ENCODE peak calls at places on chromosome 12, in ten cellular contexts. D, K, H, C, J, E, P, W, Q and T are unnamed samples. For H3K4me1, the result is how much of the 10 kb centered on the place peaks cover.

GRCh38 chr12:113306382-113306781 is 28.5 kb downstream of the SLC8B1 start:
- DNase-seq in D (no peak), K (no peak), H (no peak), C (no peak), J (no peak), E (no peak), P (no peak), W (no peak), Q (no peak), T (no peak)

GRCh38 chr12:26266881-26267280 is 71.5 kb downstream of the SSPN start:
- DNase-seq in D (no peak), K (no peak), H (no peak), C (no peak), J (no peak), E (no peak), P (no peak), W (no peak), Q (no peak), T (peak)

GRCh38 chr12:96197503-96198272 is 3.5 kb downstream of the ELK3 start:
- DNase-seq in D (no peak), K (peak), H (no peak), C (no peak), J (no peak), E (no peak), P (no peak), W (no peak), Q (no peak), T (no peak)

GRCh38 chr12:109773384-109774011 is 59.7 kb downstream of the TRPV4 start:
- DNase-seq in D (peak), K (no peak), H (peak), C (peak), J (peak), E (no peak), P (no peak), W (peak), Q (peak), T (no peak)

GRCh38 chr12:24770851-24771250 is 178.1 kb downstream of the BCAT1 start:
- DNase-seq in D (no peak), K (no peak), H (no peak), C (no peak), J (no peak), E (no peak), P (no peak), W (no peak), Q (no peak), T (no peak)

GRCh38 chr12:94644622-94645021 is 5.7 kb downstream of the TMCC3 start:
- DNase-seq in D (no peak), K (no peak), H (no peak), C (no peak), J (no peak), E (no peak), P (no peak), W (no peak), Q (no peak), T (no peak)

GRCh38 chr12:53754633-53755261 is 3.0 kb upstream of the CISTR start:
- DNase-seq in D (no peak), K (no peak), H (no peak), C (peak), J (no peak), E (no peak), P (no peak), W (peak), Q (no peak), T (no peak)

GRCh38 chr12:47349770-47350408 is 270.1 kb upstream of the AMIGO2 start:
- DNase-seq in D (no peak), K (no peak), H (no peak), C (no peak), J (no peak), E (no peak), P (no peak), W (no peak), Q (no peak), T (no peak)

GRCh38 chr12:53480425-53481107 is 18.7 kb downstream of the MAP3K12 start:
- DNase-seq in D (peak), K (no peak), H (no peak), C (no peak), J (no peak), E (no peak), P (no peak), W (no peak), Q (no peak), T (no peak)

GRCh38 chr12:83505586-83505985 is 818.9 kb downstream of the TMTC2 start:
- DNase-seq in D (no peak), K (no peak), H (no peak), C (no peak), J (no peak), E (no peak), P (no peak), W (no peak), Q (no peak), T (no peak)

GRCh38 chr12:122022393-122023338 is 982 bp downstream of the BCL7A start:
- DNase-seq in D (no peak), K (peak), H (no peak), C (peak), J (peak), E (no peak), P (no peak), W (peak), Q (no peak), T (no peak)

GRCh38 chr12:42865282-42865681 is 275.7 kb upstream of the PRICKLE1 start:
- DNase-seq in D (no peak), K (no peak), H (no peak), C (no peak), J (no peak), E (no peak), P (no peak), W (no peak), Q (no peak), T (no peak)

GRCh38 chr12:34625116-34625515 is 602.8 kb downstream of the ALG10 start:
- DNase-seq in D (no peak), K (no peak), H (no peak), C (no peak), J (no peak), E (no peak), P (peak), W (no peak), Q (no peak), T (no peak)

GRCh38 chr12:92370828-92371227 is 225.2 kb upstream of the BTG1 start:
- DNase-seq in D (no peak), K (no peak), H (no peak), C (no peak), J (no peak), E (no peak), P (no peak), W (no peak), Q (no peak), T (no peak)

GRCh38 chr12:103036581-103037214 is 79.2 kb downstream of the ASCL1 start:
- DNase-seq in D (no peak), K (no peak), H (no peak), C (no peak), J (no peak), E (no peak), P (no peak), W (no peak), Q (no peak), T (no peak)

GRCh38 chr12:131085816-131086591 is 132.3 kb downstream of the ADGRD1 start:
- DNase-seq in D (peak), K (no peak), H (no peak), C (peak), J (no peak), E (peak), P (no peak), W (peak), Q (peak), T (no peak)

GRCh38 chr12:58918475-58918874 is 1.8 kb downstream of the LRIG3 start:
- DNase-seq in D (no peak), K (no peak), H (no peak), C (no peak), J (no peak), E (no peak), P (no peak), W (no peak), Q (no peak), T (no peak)

GRCh38 chr12:3229577-3229976 is 152.4 kb downstream of the TSPAN9 start:
- DNase-seq in D (no peak), K (no peak), H (no peak), C (no peak), J (no peak), E (no peak), P (no peak), W (no peak), Q (no peak), T (no peak)

GRCh38 chr12:25384038-25384953 is 133.6 kb upstream of the KRAS start:
- DNase-seq in D (no peak), K (no peak), H (peak), C (no peak), J (no peak), E (no peak), P (peak), W (no peak), Q (no peak), T (no peak)

GRCh38 chr12:85425926-85426325 is 145.9 kb downstream of the ALX1 start:
- DNase-seq in D (no peak), K (no peak), H (no peak), C (no peak), J (no peak), E (no peak), P (no peak), W (no peak), Q (no peak), T (no peak)

GRCh38 chr12:121520586-121521086 is 60.2 kb downstream of the KDM2B start:
- DNase-seq in D (no peak), K (no peak), H (no peak), C (no peak), J (peak), E (no peak), P (no peak), W (no peak), Q (no peak), T (no peak)

GRCh38 chr12:78157199-78157598 is 326.5 kb downstream of the NAV3 start:
- DNase-seq in D (no peak), K (no peak), H (no peak), C (no peak), J (no peak), E (no peak), P (no peak), W (no peak), Q (no peak), T (no peak)

GRCh38 chr12:47249719-47250506 is 170.2 kb upstream of the AMIGO2 start:
- DNase-seq in D (no peak), K (no peak), H (no peak), C (no peak), J (no peak), E (no peak), P (no peak), W (no peak), Q (no peak), T (no peak)

GRCh38 chr12:107670999-107671643 is 14.5 kb upstream of the PWP1 start:
- DNase-seq in D (no peak), K (no peak), H (peak), C (no peak), J (peak), E (no peak), P (peak), W (peak), Q (no peak), T (no peak)

GRCh38 chr12:120167529-120168095 is 26.9 kb downstream of the GCN1 start:
- DNase-seq in D (no peak), K (no peak), H (no peak), C (no peak), J (no peak), E (no peak), P (no peak), W (no peak), Q (no peak), T (no peak)

GRCh38 chr12:76878045-76878898 is 547 bp downstream of the CSRP2 start:
- DNase-seq in D (no peak), K (peak), H (no peak), C (no peak), J (peak), E (no peak), P (peak), W (no peak), Q (no peak), T (peak)

GRCh38 chr12:6281081-6281809 is 29.2 kb upstream of the PLEKHG6 start:
- DNase-seq in D (no peak), K (no peak), H (no peak), C (no peak), J (no peak), E (no peak), P (no peak), W (no peak), Q (peak), T (no peak)

GRCh38 chr12:51403744-51404143 is 12.5 kb upstream of the GALNT6 start:
- DNase-seq in D (no peak), K (no peak), H (no peak), C (no peak), J (no peak), E (no peak), P (no peak), W (no peak), Q (no peak), T (no peak)
- H3K4me1 ChIP-seq in D (under half), K (under half), H (under half), C (under half), J (under half), E (under half), P (under half), W (under half), Q (under half), T (under half)

DNA sequence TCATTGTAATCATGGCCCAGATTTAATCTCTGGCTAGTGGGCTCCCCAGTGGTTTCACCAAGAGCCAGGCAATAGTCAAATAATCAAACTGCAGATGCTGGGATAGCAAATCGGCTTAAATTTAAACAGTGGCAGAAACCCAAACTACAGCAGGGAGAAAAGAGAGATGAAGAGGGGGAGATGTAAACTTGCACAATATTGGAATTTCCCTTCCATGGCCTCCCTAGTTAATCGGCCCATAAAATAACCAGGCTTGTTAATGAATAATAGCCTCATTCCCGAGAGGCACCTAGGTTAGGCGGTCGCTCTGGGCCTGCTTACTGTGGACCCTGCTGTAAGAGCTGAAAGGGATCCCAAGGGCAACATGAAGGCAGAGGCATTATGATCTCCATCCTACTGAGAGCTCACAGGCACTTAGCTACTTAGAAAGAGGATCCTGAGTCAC is 116.2 kb downstream of the NUAK1 start:
- DNase-seq in D (no peak), K (peak), H (no peak), C (no peak), J (no peak), E (no peak), P (peak), W (no peak), Q (no peak), T (peak)
- TF ChIP-seq EP300 in D (no peak), K (no peak), H (no peak), C (no peak), J (no peak), E (no peak), P (no peak), W (no peak), Q (no peak), T (no peak)

GRCh38 chr12:104058796-104059195 is 5.5 kb upstream of the HCFC2 start:
- DNase-seq in D (no peak), K (no peak), H (no peak), C (no peak), J (no peak), E (no peak), P (no peak), W (no peak), Q (no peak), T (no peak)
- H3K27ac ChIP-seq in D (no peak), K (no peak), H (no peak), C (no peak), J (no peak), E (no peak), P (no peak), W (no peak), Q (no peak), T (no peak)

DNA sequence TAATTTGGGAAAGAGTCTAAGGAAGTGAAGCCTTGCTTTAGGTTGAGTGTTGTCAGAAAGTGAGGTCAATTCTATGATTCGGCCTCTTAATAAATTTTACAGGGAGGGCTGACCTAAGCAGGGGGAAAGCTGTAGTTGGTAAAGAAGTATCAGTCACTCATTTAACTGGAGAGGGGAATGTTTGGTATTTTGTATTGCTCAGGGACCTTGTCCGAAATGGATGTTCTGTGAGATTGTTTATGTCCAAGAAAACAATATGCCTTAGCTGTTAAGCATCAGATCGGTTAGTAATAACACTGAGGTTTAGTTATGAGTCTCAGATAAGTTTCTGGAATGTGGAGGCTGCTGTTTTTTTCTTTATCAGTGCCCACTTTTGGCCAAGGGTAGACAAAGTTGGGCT is 7.3 kb downstream of the CAND1 start:
- DNase-seq in D (no peak), K (no peak), H (no peak), C (no peak), J (no peak), E (no peak), P (no peak), W (no peak), Q (no peak), T (no peak)
- H3K4me1 ChIP-seq in D (under half), K (half or more), H (under half), C (under half), J (under half), E (under half), P (under half), W (under half), Q (half or more), T (under half)

GRCh38 chr12:127785936-127786335 is 481.0 kb upstream of the TMEM132C start:
- DNase-seq in D (no peak), K (no peak), H (no peak), C (no peak), J (no peak), E (no peak), P (no peak), W (no peak), Q (no peak), T (no peak)
- TF ChIP-seq EP300 in D (no peak), K (no peak), H (no peak), C (no peak), J (no peak), E (no peak), P (no peak), W (no peak), Q (no peak), T (no peak)

GRCh38 chr12:49942921-49943662 is 7.4 kb upstream of the AQP2 start:
- DNase-seq in D (no peak), K (no peak), H (peak), C (no peak), J (no peak), E (no peak), P (no peak), W (peak), Q (no peak), T (no peak)
- H3K27ac ChIP-seq in D (no peak), K (no peak), H (no peak), C (no peak), J (peak), E (no peak), P (no peak), W (no peak), Q (peak), T (no peak)

DNA sequence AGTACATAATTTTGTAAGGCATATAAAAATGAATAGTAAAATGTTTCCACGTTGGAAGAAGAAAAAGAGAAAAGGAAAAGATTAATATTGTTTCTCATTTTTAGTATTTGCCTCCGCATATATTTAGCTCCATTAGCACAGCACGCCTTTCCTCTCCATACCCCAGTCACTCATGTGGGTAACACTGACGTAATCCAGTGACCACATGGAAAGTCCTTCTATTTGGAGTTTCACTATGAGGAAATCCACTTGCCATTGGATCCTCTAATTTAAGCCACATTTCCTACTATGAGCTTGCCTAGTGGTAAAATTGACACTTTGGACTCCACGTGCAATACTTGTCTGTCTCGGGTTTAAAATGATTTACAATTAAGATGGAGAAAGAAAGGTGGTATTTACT is 5.7 kb upstream of the SLCO1A2 start:
- DNase-seq in D (no peak), K (no peak), H (no peak), C (no peak), J (no peak), E (no peak), P (no peak), W (no peak), Q (no peak), T (no peak)
- H3K4me1 ChIP-seq in D (under half), K (under half), H (under half), C (under half), J (under half), E (under half), P (under half), W (under half), Q (under half), T (under half)

GRCh38 chr12:15858348-15858747 is 23.8 kb upstream of the STRAP start:
- DNase-seq in D (no peak), K (no peak), H (no peak), C (no peak), J (no peak), E (no peak), P (no peak), W (no peak), Q (no peak), T (no peak)
- TF ChIP-seq EP300 in D (no peak), K (no peak), H (no peak), C (no peak), J (no peak), E (no peak), P (no peak), W (no peak), Q (no peak), T (no peak)

GRCh38 chr12:65334534-65334933 is 56.1 kb downstream of the MSRB3 start:
- DNase-seq in D (no peak), K (no peak), H (no peak), C (no peak), J (no peak), E (no peak), P (no peak), W (no peak), Q (no peak), T (no peak)
- H3K27ac ChIP-seq in D (peak), K (no peak), H (no peak), C (no peak), J (no peak), E (no peak), P (peak), W (no peak), Q (no peak), T (peak)

DNA sequence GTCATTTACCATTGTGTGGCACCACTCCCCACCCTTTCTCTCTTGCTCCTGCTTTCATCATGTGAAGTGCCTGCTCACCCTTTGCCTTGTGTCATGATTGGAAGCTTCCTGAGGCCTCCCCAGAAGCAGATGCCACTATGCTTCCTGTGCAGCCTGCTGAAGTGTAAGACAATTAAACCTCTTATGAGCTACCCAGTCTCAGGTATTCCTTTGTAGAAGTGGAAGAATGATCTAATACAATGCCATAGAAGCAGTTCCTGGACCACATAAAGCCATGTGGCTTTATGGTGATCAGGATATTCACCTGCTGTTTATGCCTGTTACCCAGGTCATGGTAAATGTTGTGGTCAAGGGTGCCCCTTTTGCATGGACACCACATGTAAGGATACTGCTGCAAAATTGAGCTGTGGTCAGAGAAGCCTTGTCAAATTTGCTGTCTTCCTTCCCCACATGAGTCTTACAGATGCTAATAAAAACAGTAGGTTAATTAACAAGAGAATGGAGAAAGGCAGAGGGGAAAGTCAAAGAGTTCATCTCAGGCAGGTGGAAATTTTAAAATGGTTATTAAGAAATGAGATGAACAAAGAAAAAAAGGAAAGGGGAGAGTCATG is 112.8 kb upstream of the IFNG-AS1 start:
- DNase-seq in D (no peak), K (no peak), H (no peak), C (no peak), J (no peak), E (no peak), P (no peak), W (no peak), Q (no peak), T (no peak)
- H3K4me1 ChIP-seq in D (under half), K (under half), H (under half), C (under half), J (under half), E (under half), P (under half), W (under half), Q (under half), T (under half)